ENCODE peak calls at places on chromosomes 2 and 18, in eight cellular contexts. C is GM04503, U is T-helper 2 cell, B is GM23338, L is activated T-cell treated with anti-CD3 and anti-CD28 coated beads for 1 hour, W is left cardiac atrium, G is cortex of kidney, H is GM10248. A is an unnamed sample.

GRCh38 chr2:122681626-122682025 is 926.2 kb downstream of the TSN start:
- DNase-seq in C (no peak), U (no peak), B (no peak), L (no peak), W (no peak), G (no peak), H (peak), A (no peak)

GRCh38 chr18:2997846-2998599 is 14.9 kb downstream of the LPIN2 start:
- DNase-seq in C (no peak), U (no peak), B (no peak), L (no peak), W (no peak), G (no peak), H (no peak), A (no peak)

GRCh38 chr2:64998658-64999061 is 9.5 kb downstream of the SLC1A4 start:
- DNase-seq in C (no peak), U (no peak), B (no peak), L (no peak), W (peak), G (no peak), H (no peak), A (no peak)

GRCh38 chr18:39751161-39751560 is 2185.6 kb upstream of the CELF4 start:
- DNase-seq in C (peak), U (no peak), B (no peak), L (no peak), W (no peak), G (no peak), H (no peak), A (no peak)

GRCh38 chr2:24616606-24617005 is 125.6 kb downstream of the NCOA1 start:
- DNase-seq in C (no peak), U (no peak), B (no peak), L (no peak), W (no peak), G (no peak), H (no peak), A (no peak)

GRCh38 chr2:164824865-164825264 is 16.8 kb downstream of the COBLL1 start:
- DNase-seq in C (no peak), U (no peak), B (no peak), L (no peak), W (no peak), G (no peak), H (no peak), A (no peak)

GRCh38 chr2:16664052-16664731 is 1.4 kb downstream of the CYRIA start:
- DNase-seq in C (peak), U (peak), B (peak), L (no peak), W (peak), G (no peak), H (peak), A (no peak)

GRCh38 chr18:62612721-62613120 is 89.9 kb downstream of the ZCCHC2 start:
- DNase-seq in C (no peak), U (no peak), B (no peak), L (no peak), W (no peak), G (no peak), H (no peak), A (no peak)

GRCh38 chr2:36438454-36438977 is 82.9 kb downstream of the CRIM1 start:
- DNase-seq in C (peak), U (no peak), B (no peak), L (no peak), W (no peak), G (no peak), H (no peak), A (no peak)

A was measured in CD8-positive, alpha-beta memory T cell.